ENCODE peak calls at places on chromosomes 1 and 21, in five cellular contexts. L is K562, M is HCT116, R is H1, C is GM12878. O is an unnamed sample.

GRCh38 chr1:50847303-50847702 is 112.8 kb downstream of the FAF1 start:
- DNase-seq in L (no peak), M (no peak), R (no peak), C (no peak), O (no peak)

GRCh38 chr21:15543473-15543872 is 186.3 kb upstream of the USP25 start:
- DNase-seq in L (no peak), M (no peak), R (no peak), C (no peak), O (no peak)

GRCh38 chr1:53368314-53369033 is 40.6 kb upstream of the LRP8 start:
- DNase-seq in L (no peak), M (no peak), R (no peak), C (no peak), O (no peak)

GRCh38 chr1:5716126-5716525 is 276.1 kb downstream of the NPHP4 start:
- DNase-seq in L (no peak), M (no peak), R (no peak), C (no peak), O (no peak)

GRCh38 chr1:204560590-204560989 is 44.4 kb downstream of the MDM4 start:
- DNase-seq in L (no peak), M (no peak), R (no peak), C (no peak), O (no peak)

GRCh38 chr1:118116401-118116800 is 68.6 kb downstream of the SPAG17 start:
- DNase-seq in L (no peak), M (no peak), R (no peak), C (no peak), O (no peak)

GRCh38 chr1:66505671-66506392 is 28.1 kb upstream of the SGIP1 start:
- DNase-seq in L (no peak), M (no peak), R (no peak), C (no peak), O (no peak)

GRCh38 chr1:15523104-15523921 is 702 bp downstream of the CASP9 start:
- DNase-seq in L (no peak), M (no peak), R (no peak), C (no peak), O (no peak)

GRCh38 chr21:29181799-29182470 is 51.5 kb downstream of the MAP3K7CL start:
- DNase-seq in L (no peak), M (peak), R (no peak), C (no peak), O (no peak)

GRCh38 chr1:31788825-31789256 is 24.7 kb upstream of the ADGRB2 start:
- DNase-seq in L (no peak), M (no peak), R (no peak), C (peak), O (no peak)

GRCh38 chr1:166330096-166330495 is 163.3 kb upstream of the FAM78B start:
- DNase-seq in L (no peak), M (no peak), R (no peak), C (no peak), O (no peak)
- H3K27ac ChIP-seq in L (no peak), M (no peak), R (no peak), C (no peak), O (no peak)

GRCh38 chr1:244851546-244852231 is 12.7 kb downstream of the HNRNPU start:
- DNase-seq in L (no peak), M (no peak), R (no peak), C (no peak), O (no peak)

GRCh38 chr1:244854865-244855578 is 9.3 kb downstream of the HNRNPU start:
- DNase-seq in L (no peak), M (no peak), R (no peak), C (no peak), O (no peak)

GRCh38 chr1:244854175-244854574 is 10.2 kb downstream of the HNRNPU start:
- DNase-seq in L (no peak), M (no peak), R (no peak), C (no peak), O (no peak)

GRCh38 chr1:244850896-244851295 is 13.4 kb downstream of the HNRNPU start:
- DNase-seq in L (no peak), M (no peak), R (no peak), C (no peak), O (no peak)

GRCh38 chr1:244852694-244853093 is 11.6 kb downstream of the HNRNPU start:
- DNase-seq in L (no peak), M (no peak), R (no peak), C (no peak), O (no peak)
- TF ChIP-seq POLR2AphosphoS5 in L (peak), M (no peak), R (peak), C (peak), O (no peak)

GRCh38 chr1:202585591-202585934 is 124.7 kb downstream of the SYT2 start:
- DNase-seq in L (no peak), M (no peak), R (no peak), C (no peak), O (no peak)
- H3K9ac ChIP-seq in L (no peak), M (no peak), R (no peak), C (no peak), O (no peak)

GRCh38 chr1:155010211-155010918 is 7.8 kb downstream of the ZBTB7B start:
- DNase-seq in L (no peak), M (no peak), R (no peak), C (no peak), O (no peak)
- H3K27ac ChIP-seq in L (no peak), M (no peak), R (peak), C (peak), O (peak)

GRCh38 chr1:179119466-179119865 is 37.6 kb downstream of the TOR3A start:
- DNase-seq in L (no peak), M (no peak), R (no peak), C (no peak), O (no peak)
- TF ChIP-seq POLR2AphosphoS5 in L (no peak), M (no peak), R (no peak), C (no peak), O (no peak)

GRCh38 chr1:170593612-170594011 is 61.6 kb downstream of the GORAB start:
- DNase-seq in L (no peak), M (no peak), R (no peak), C (no peak), O (no peak)

GRCh38 chr1:170596701-170597100 is 64.7 kb downstream of the GORAB start:
- DNase-seq in L (no peak), M (no peak), R (no peak), C (no peak), O (no peak)

GRCh38 chr1:170593173-170593572 is 61.2 kb downstream of the GORAB start:
- DNase-seq in L (no peak), M (no peak), R (no peak), C (no peak), O (no peak)

GRCh38 chr1:170592591-170593111 is 60.7 kb downstream of the GORAB start:
- DNase-seq in L (no peak), M (no peak), R (no peak), C (no peak), O (no peak)

DNA sequence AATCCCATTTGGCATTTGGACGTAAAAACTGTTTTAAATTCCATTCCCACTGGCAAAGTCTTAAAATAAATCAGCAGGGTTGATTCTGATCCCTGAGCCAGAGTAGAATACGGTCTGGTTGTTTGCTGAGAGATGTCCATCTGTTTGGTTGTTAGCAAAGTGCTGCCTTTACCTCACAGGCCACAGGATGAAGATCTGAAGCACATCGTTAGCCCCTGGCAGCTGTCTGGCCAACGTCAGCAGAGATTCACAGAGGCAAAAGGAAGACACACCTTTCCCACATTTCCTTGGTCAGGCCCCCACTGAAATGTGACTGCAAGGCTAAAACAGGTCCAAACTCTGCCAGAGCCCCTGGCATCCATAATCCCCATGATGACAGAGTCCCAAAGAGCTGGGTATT is 62.3 kb downstream of the GORAB start:
- DNase-seq in L (no peak), M (no peak), R (no peak), C (no peak), O (no peak)
- H3K9ac ChIP-seq in L (no peak), M (no peak), R (no peak), C (no peak), O (no peak)

GRCh38 chr21:36478941-36479340 is 981 bp downstream of the CLDN14 start:
- DNase-seq in L (no peak), M (no peak), R (no peak), C (no peak), O (no peak)

GRCh38 chr21:36477559-36477958 is 2.4 kb downstream of the CLDN14 start:
- DNase-seq in L (no peak), M (no peak), R (no peak), C (no peak), O (no peak)

GRCh38 chr21:36479415-36480402 is at the start of gene CLDN14:
- DNase-seq in L (no peak), M (no peak), R (no peak), C (no peak), O (no peak)

GRCh38 chr21:36477001-36477400 is 2.9 kb downstream of the CLDN14 start:
- DNase-seq in L (no peak), M (no peak), R (no peak), C (no peak), O (no peak)

GRCh38 chr21:36478207-36478701 is 1.7 kb downstream of the CLDN14 start:
- DNase-seq in L (no peak), M (no peak), R (no peak), C (no peak), O (no peak)
- H3K27ac ChIP-seq in L (no peak), M (no peak), R (no peak), C (no peak), O (no peak)

GRCh38 chr1:96722161-96722908 is 751 bp downstream of the PTBP2 start:
- DNase-seq in L (peak), M (no peak), R (no peak), C (no peak), O (no peak)
- TF ChIP-seq POLR2AphosphoS5 in L (peak), M (no peak), R (peak), C (no peak), O (peak)

DNA sequence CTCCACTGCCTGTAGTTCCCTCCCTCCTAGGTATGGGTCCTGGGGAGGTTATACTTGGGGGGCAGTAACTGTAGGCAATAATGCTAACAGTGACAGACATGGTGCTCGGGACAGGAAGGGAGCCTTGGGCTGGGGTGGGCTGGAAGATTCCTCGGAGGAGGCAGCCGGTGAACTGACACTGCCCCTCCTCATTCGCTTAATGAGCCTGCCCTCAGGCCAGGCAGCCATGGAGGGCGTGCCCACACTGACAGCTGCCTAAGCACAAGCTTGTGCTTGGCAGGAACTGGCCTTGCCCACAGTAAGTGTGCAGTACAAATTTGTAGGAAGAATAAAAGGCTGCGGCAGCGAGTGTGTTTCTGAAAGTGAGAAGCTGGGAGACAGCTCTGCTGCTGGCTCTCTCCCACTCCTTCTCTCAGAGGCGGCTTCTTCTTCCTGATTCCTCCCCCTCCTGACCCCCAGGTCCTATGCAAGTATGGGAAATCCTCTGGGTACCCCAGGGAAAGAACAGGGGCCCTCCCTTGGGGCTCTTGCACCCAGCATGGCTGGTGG is 23.5 kb downstream of the OPTC start:
- DNase-seq in L (no peak), M (no peak), R (no peak), C (no peak), O (no peak)
- H3K9ac ChIP-seq in L (peak), M (no peak), R (no peak), C (no peak), O (no peak)

O was measured in SK-N-MC.